ENCODE peak calls at places on chromosomes 7 and 10, in five cellular contexts. One of them, this sample, is unnamed.

GRCh38 chr10:120328647-120329046 is 128.4 kb upstream of the PLPP4 start:
- DNase-seq in NCI-H1105 treated with DMSO at 0.1 percent for 48 hours: no peak
- DNase-seq in H7: no peak
- DNase-seq in stimulated activated CD8-positive, alpha-beta memory T cell treated with anti-CD3 and anti-CD28 coated beads, Interleukin-4, amount 100 ng/mL, for 48 hours: no peak
- DNase-seq in bronchial epithelial cell: no peak
- DNase-seq in this sample: no peak

GRCh38 chr10:36700123-36700522 is 425.3 kb upstream of the ANKRD30A start:
- DNase-seq in H7: no peak
- DNase-seq in stimulated activated CD8-positive, alpha-beta memory T cell treated with anti-CD3 and anti-CD28 coated beads, Interleukin-4, amount 100 ng/mL, for 48 hours: no peak
- DNase-seq in bronchial epithelial cell: no peak
- DNase-seq in NCI-H1105 treated with DMSO at 0.1 percent for 48 hours: no peak
- DNase-seq in this sample: no peak

GRCh38 chr7:77415822-77416620 is at the start of gene GSAP:
- DNase-seq in bronchial epithelial cell: no peak
- DNase-seq in H7: peak; percentile 82
- DNase-seq in NCI-H1105 treated with DMSO at 0.1 percent for 48 hours: peak; percentile 73
- DNase-seq in stimulated activated CD8-positive, alpha-beta memory T cell treated with anti-CD3 and anti-CD28 coated beads, Interleukin-4, amount 100 ng/mL, for 48 hours: peak; percentile 46
- DNase-seq in this sample: peak; percentile 74

GRCh38 chr10:69303632-69304035 is 25.3 kb downstream of the HK1 start:
- DNase-seq in stimulated activated CD8-positive, alpha-beta memory T cell treated with anti-CD3 and anti-CD28 coated beads, Interleukin-4, amount 100 ng/mL, for 48 hours: peak; percentile 55
- DNase-seq in NCI-H1105 treated with DMSO at 0.1 percent for 48 hours: no peak
- DNase-seq in bronchial epithelial cell: peak; percentile 69
- DNase-seq in H7: no peak
- DNase-seq in this sample: no peak

GRCh38 chr7:22372863-22373262 is 15.9 kb upstream of the RAPGEF5 start:
- DNase-seq in H7: no peak
- DNase-seq in bronchial epithelial cell: peak; percentile 18
- DNase-seq in NCI-H1105 treated with DMSO at 0.1 percent for 48 hours: no peak
- DNase-seq in stimulated activated CD8-positive, alpha-beta memory T cell treated with anti-CD3 and anti-CD28 coated beads, Interleukin-4, amount 100 ng/mL, for 48 hours: no peak
- DNase-seq in this sample: no peak

GRCh38 chr7:234041-234711 is 41.8 kb downstream of the FAM20C start:
- DNase-seq in H7: no peak
- DNase-seq in NCI-H1105 treated with DMSO at 0.1 percent for 48 hours: no peak
- DNase-seq in stimulated activated CD8-positive, alpha-beta memory T cell treated with anti-CD3 and anti-CD28 coated beads, Interleukin-4, amount 100 ng/mL, for 48 hours: no peak
- DNase-seq in bronchial epithelial cell: peak; percentile 5
- DNase-seq in this sample: no peak

GRCh38 chr7:73995330-73995729 is 32.6 kb upstream of the ELN start:
- DNase-seq in bronchial epithelial cell: no peak
- DNase-seq in stimulated activated CD8-positive, alpha-beta memory T cell treated with anti-CD3 and anti-CD28 coated beads, Interleukin-4, amount 100 ng/mL, for 48 hours: no peak
- DNase-seq in NCI-H1105 treated with DMSO at 0.1 percent for 48 hours: no peak
- DNase-seq in H7: no peak
- DNase-seq in this sample: no peak

GRCh38 chr10:121527690-121528089 is 70.6 kb downstream of the FGFR2 start:
- DNase-seq in stimulated activated CD8-positive, alpha-beta memory T cell treated with anti-CD3 and anti-CD28 coated beads, Interleukin-4, amount 100 ng/mL, for 48 hours: no peak
- DNase-seq in H7: no peak
- DNase-seq in NCI-H1105 treated with DMSO at 0.1 percent for 48 hours: peak; percentile 13
- DNase-seq in bronchial epithelial cell: peak; percentile 78
- DNase-seq in this sample: peak; percentile 48

GRCh38 chr7:152495867-152496266 is 60.1 kb upstream of the KMT2C start:
- DNase-seq in bronchial epithelial cell: no peak
- DNase-seq in H7: no peak
- DNase-seq in stimulated activated CD8-positive, alpha-beta memory T cell treated with anti-CD3 and anti-CD28 coated beads, Interleukin-4, amount 100 ng/mL, for 48 hours: no peak
- DNase-seq in NCI-H1105 treated with DMSO at 0.1 percent for 48 hours: no peak
- DNase-seq in this sample: no peak

GRCh38 chr10:127278001-127278400 is 81.6 kb upstream of the INSYN2A start:
- DNase-seq in H7: no peak
- DNase-seq in NCI-H1105 treated with DMSO at 0.1 percent for 48 hours: no peak
- DNase-seq in bronchial epithelial cell: no peak
- DNase-seq in stimulated activated CD8-positive, alpha-beta memory T cell treated with anti-CD3 and anti-CD28 coated beads, Interleukin-4, amount 100 ng/mL, for 48 hours: no peak
- DNase-seq in this sample: peak; percentile 87

GRCh38 chr7:82291931-82292330 is 151.6 kb downstream of the CACNA2D1 start:
- DNase-seq in H7: no peak
- DNase-seq in bronchial epithelial cell: peak; percentile 22
- DNase-seq in NCI-H1105 treated with DMSO at 0.1 percent for 48 hours: no peak
- DNase-seq in stimulated activated CD8-positive, alpha-beta memory T cell treated with anti-CD3 and anti-CD28 coated beads, Interleukin-4, amount 100 ng/mL, for 48 hours: no peak
- DNase-seq in this sample: no peak

GRCh38 chr7:151025924-151026671 is 1.8 kb upstream of the ATG9B start:
- DNase-seq in NCI-H1105 treated with DMSO at 0.1 percent for 48 hours: no peak
- DNase-seq in bronchial epithelial cell: peak; percentile 86
- DNase-seq in H7: no peak
- DNase-seq in stimulated activated CD8-positive, alpha-beta memory T cell treated with anti-CD3 and anti-CD28 coated beads, Interleukin-4, amount 100 ng/mL, for 48 hours: no peak
- DNase-seq in this sample: no peak

GRCh38 chr10:71889388-71889987 is 38.4 kb upstream of the PSAP start:
- DNase-seq in stimulated activated CD8-positive, alpha-beta memory T cell treated with anti-CD3 and anti-CD28 coated beads, Interleukin-4, amount 100 ng/mL, for 48 hours: no peak
- DNase-seq in bronchial epithelial cell: no peak
- DNase-seq in NCI-H1105 treated with DMSO at 0.1 percent for 48 hours: no peak
- DNase-seq in H7: no peak
- DNase-seq in this sample: peak; percentile 26